ENCODE peak calls at places on chromosomes 4 and X, in four cellular contexts. One of them, this sample, is unnamed.

GRCh38 chr4:113781439-113782040 is 20.0 kb upstream of the CAMK2D start:
- DNase-seq in K562: no peak
- DNase-seq in HCT116: no peak
- DNase-seq in Panc1: no peak
- DNase-seq in this sample: no peak

GRCh38 chr4:141028024-141028529 is 105.2 kb downstream of the RNF150 start:
- DNase-seq in K562: no peak
- DNase-seq in HCT116: no peak
- DNase-seq in Panc1: no peak
- DNase-seq in this sample: no peak

GRCh38 chrX:133482345-133483041 is 67.2 kb upstream of the GPC4 start:
- DNase-seq in K562: no peak
- DNase-seq in HCT116: no peak
- DNase-seq in Panc1: no peak
- DNase-seq in this sample: no peak

GRCh38 chr4:159366966-159367365 is 264.1 kb downstream of the RAPGEF2 start:
- DNase-seq in K562: no peak
- DNase-seq in HCT116: no peak
- DNase-seq in Panc1: no peak
- DNase-seq in this sample: no peak

GRCh38 chr4:140497776-140498636 is at the start of gene MGAT4D:
- DNase-seq in K562: no peak
- DNase-seq in HCT116: no peak
- DNase-seq in Panc1: no peak
- DNase-seq in this sample: no peak

GRCh38 chrX:108036298-108036973 is 8.4 kb upstream of the VSIG1 start:
- DNase-seq in K562: peak
- DNase-seq in HCT116: no peak
- DNase-seq in Panc1: peak
- DNase-seq in this sample: no peak

GRCh38 chrX:46169808-46170207 is 375.4 kb downstream of the ZNF674 start:
- DNase-seq in K562: no peak
- DNase-seq in HCT116: no peak
- DNase-seq in Panc1: no peak
- DNase-seq in this sample: no peak

GRCh38 chr4:100494166-100494565 is 23.7 kb downstream of the EMCN start:
- DNase-seq in K562: no peak
- DNase-seq in HCT116: no peak
- DNase-seq in Panc1: no peak
- DNase-seq in this sample: no peak

GRCh38 chrX:11760958-11761357 is 2.9 kb downstream of the MSL3 start:
- DNase-seq in K562: no peak
- DNase-seq in HCT116: no peak
- DNase-seq in Panc1: no peak
- DNase-seq in this sample: no peak

GRCh38 chr4:121140712-121141111 is 23.4 kb downstream of the TNIP3 start:
- DNase-seq in K562: no peak
- DNase-seq in HCT116: no peak
- DNase-seq in Panc1: no peak
- DNase-seq in this sample: no peak

GRCh38 chr4:84901745-84902283 is 64.7 kb downstream of the WDFY3 start:
- DNase-seq in K562: no peak
- DNase-seq in HCT116: no peak
- DNase-seq in Panc1: no peak
- DNase-seq in this sample: no peak

GRCh38 chr4:79413032-79413431 is 5.0 kb upstream of the GK2 start:
- DNase-seq in K562: no peak
- DNase-seq in HCT116: no peak
- DNase-seq in Panc1: no peak
- DNase-seq in this sample: no peak

GRCh38 chr4:88765729-88766128 is 68.1 kb upstream of the NAP1L5 start:
- DNase-seq in K562: no peak
- DNase-seq in HCT116: no peak
- DNase-seq in Panc1: no peak
- DNase-seq in this sample: no peak

GRCh38 chrX:77446840-77447239 is 349 bp upstream of the FGF16 start:
- DNase-seq in K562: no peak
- DNase-seq in HCT116: no peak
- DNase-seq in Panc1: no peak
- DNase-seq in this sample: no peak

GRCh38 chr4:25919676-25920075 is 5.7 kb downstream of the SMIM20 start:
- DNase-seq in K562: peak
- DNase-seq in HCT116: no peak
- DNase-seq in Panc1: no peak
- DNase-seq in this sample: no peak

GRCh38 chr4:40283968-40284367 is 51.2 kb upstream of the CHRNA9 start:
- DNase-seq in K562: peak
- DNase-seq in HCT116: peak
- DNase-seq in Panc1: no peak
- DNase-seq in this sample: no peak

GRCh38 chr4:11597506-11597905 is 168.8 kb upstream of the HS3ST1 start:
- DNase-seq in K562: no peak
- DNase-seq in HCT116: no peak
- DNase-seq in Panc1: no peak
- DNase-seq in this sample: no peak

GRCh38 chr4:188197566-188197965 is 58.3 kb downstream of the TRIML1 start:
- DNase-seq in K562: no peak
- DNase-seq in HCT116: no peak
- DNase-seq in Panc1: no peak
- DNase-seq in this sample: no peak

GRCh38 chr4:131974730-131975129 is 1174.4 kb upstream of the PCDH10 start:
- DNase-seq in K562: no peak
- DNase-seq in HCT116: no peak
- DNase-seq in Panc1: no peak
- DNase-seq in this sample: no peak

GRCh38 chr4:186676531-186677158 is 47.0 kb downstream of the FAT1 start:
- DNase-seq in K562: no peak
- DNase-seq in HCT116: no peak
- DNase-seq in Panc1: no peak
- DNase-seq in this sample: no peak
- TF ChIP-seq POLR2AphosphoS5 in K562: no peak
- TF ChIP-seq POLR2AphosphoS5 in HCT116: no peak
- TF ChIP-seq POLR2AphosphoS5 in Panc1: peak
- TF ChIP-seq POLR2AphosphoS5 in this sample: no peak

DNA sequence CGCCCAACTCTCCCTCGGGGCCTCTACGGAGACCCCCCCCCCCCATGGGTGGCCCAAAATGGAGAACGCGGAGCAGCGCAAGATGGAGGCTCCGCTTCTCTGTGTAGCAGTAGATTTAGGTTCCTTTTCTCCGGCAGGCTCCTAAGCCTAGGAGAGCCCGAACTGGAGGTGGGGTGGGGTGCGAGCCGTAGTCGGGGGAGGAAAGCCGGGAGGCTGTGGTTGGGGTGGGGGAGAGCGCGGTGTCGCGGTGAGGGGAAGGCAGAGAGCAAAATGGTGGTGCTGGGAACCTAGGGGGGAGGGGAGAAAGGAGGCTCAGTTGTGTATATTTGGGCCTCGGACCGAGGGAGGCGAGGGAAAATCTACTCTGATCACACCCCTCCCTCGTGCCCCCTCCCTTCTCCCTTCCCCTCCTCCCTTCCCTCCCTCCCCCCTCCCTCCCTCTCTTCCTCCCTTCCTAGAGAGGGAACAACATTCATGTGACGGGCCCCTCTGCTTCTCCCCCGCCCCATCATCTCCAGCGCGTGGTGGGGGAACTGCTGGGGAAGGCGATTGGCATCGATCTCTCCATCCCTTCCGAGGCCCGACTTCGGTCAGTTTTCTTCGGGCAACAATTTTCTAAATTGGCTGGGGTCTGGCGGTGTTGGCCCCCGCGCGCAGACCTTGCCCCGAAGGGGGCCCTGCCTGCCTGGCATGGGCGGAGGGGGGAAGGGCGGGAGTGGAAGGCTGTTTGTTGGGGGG is at the start of gene STAG2:
- DNase-seq in K562: peak
- DNase-seq in HCT116: peak
- DNase-seq in Panc1: no peak
- DNase-seq in this sample: no peak
- TF ChIP-seq POLR2AphosphoS5 in K562: peak
- TF ChIP-seq POLR2AphosphoS5 in HCT116: peak
- TF ChIP-seq POLR2AphosphoS5 in Panc1: peak
- TF ChIP-seq POLR2AphosphoS5 in this sample: no peak

GRCh38 chr4:76607266-76607799 is 172.3 kb downstream of the SHROOM3 start:
- DNase-seq in K562: no peak
- DNase-seq in HCT116: no peak
- DNase-seq in Panc1: no peak
- DNase-seq in this sample: no peak
- TF ChIP-seq POLR2AphosphoS5 in K562: no peak
- TF ChIP-seq POLR2AphosphoS5 in HCT116: no peak
- TF ChIP-seq POLR2AphosphoS5 in Panc1: no peak
- TF ChIP-seq POLR2AphosphoS5 in this sample: no peak

DNA sequence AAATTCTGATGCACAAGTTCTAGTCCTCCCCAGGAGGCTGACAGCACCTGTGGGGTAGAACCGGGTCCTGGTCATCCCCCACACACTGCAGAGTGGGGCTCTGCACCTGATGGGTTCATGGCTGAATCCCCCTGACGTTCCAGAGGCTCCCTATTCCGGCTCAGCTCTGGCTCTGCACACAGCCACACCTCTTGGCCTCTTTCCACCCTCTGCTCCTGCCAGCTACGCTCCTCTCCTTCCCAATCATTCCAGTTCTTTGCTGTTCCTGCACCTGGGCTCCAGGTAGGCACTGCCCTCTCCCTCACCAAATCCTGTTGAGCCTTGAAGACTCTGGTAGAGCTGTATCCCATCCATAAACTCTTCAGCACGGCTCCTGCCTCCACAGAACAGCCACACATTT is 75.5 kb downstream of the GATB start:
- DNase-seq in K562: no peak
- DNase-seq in HCT116: no peak
- DNase-seq in Panc1: no peak
- DNase-seq in this sample: no peak
- TF ChIP-seq POLR2AphosphoS5 in K562: no peak
- TF ChIP-seq POLR2AphosphoS5 in HCT116: no peak
- TF ChIP-seq POLR2AphosphoS5 in Panc1: no peak
- TF ChIP-seq POLR2AphosphoS5 in this sample: no peak

GRCh38 chr4:169202143-169202699 is 68.5 kb downstream of the SH3RF1 start:
- DNase-seq in K562: no peak
- DNase-seq in HCT116: no peak
- DNase-seq in Panc1: no peak
- DNase-seq in this sample: no peak

GRCh38 chr4:169200361-169201030 is 70.3 kb downstream of the SH3RF1 start:
- DNase-seq in K562: no peak
- DNase-seq in HCT116: no peak
- DNase-seq in Panc1: no peak
- DNase-seq in this sample: no peak

GRCh38 chr4:169203891-169204290 is 66.9 kb downstream of the SH3RF1 start:
- DNase-seq in K562: no peak
- DNase-seq in HCT116: no peak
- DNase-seq in Panc1: no peak
- DNase-seq in this sample: no peak

GRCh38 chr4:169201144-169202124 is 69.3 kb downstream of the SH3RF1 start:
- DNase-seq in K562: no peak
- DNase-seq in HCT116: no peak
- DNase-seq in Panc1: no peak
- DNase-seq in this sample: no peak

GRCh38 chr4:169202878-169203277 is 67.9 kb downstream of the SH3RF1 start:
- DNase-seq in K562: no peak
- DNase-seq in HCT116: no peak
- DNase-seq in Panc1: no peak
- DNase-seq in this sample: no peak
- TF ChIP-seq POLR2AphosphoS5 in K562: no peak
- TF ChIP-seq POLR2AphosphoS5 in HCT116: no peak
- TF ChIP-seq POLR2AphosphoS5 in Panc1: no peak
- TF ChIP-seq POLR2AphosphoS5 in this sample: no peak

GRCh38 chrX:18887177-18887820 is 96.6 kb downstream of the PHKA2 start:
- DNase-seq in K562: no peak
- DNase-seq in HCT116: no peak
- DNase-seq in Panc1: no peak
- DNase-seq in this sample: no peak

GRCh38 chrX:18887821-18888205 is 96.1 kb downstream of the PHKA2 start:
- DNase-seq in K562: no peak
- DNase-seq in HCT116: no peak
- DNase-seq in Panc1: no peak
- DNase-seq in this sample: no peak

GRCh38 chrX:18885317-18886004 is 98.5 kb downstream of the PHKA2 start:
- DNase-seq in K562: no peak
- DNase-seq in HCT116: no peak
- DNase-seq in Panc1: no peak
- DNase-seq in this sample: no peak

GRCh38 chrX:18886005-18886343 is 97.9 kb downstream of the PHKA2 start:
- DNase-seq in K562: no peak
- DNase-seq in HCT116: no peak
- DNase-seq in Panc1: no peak
- DNase-seq in this sample: no peak

GRCh38 chrX:18886344-18887161 is 97.4 kb downstream of the PHKA2 start:
- DNase-seq in K562: peak
- DNase-seq in HCT116: peak
- DNase-seq in Panc1: peak
- DNase-seq in this sample: no peak
- TF ChIP-seq POLR2AphosphoS5 in K562: no peak
- TF ChIP-seq POLR2AphosphoS5 in HCT116: peak
- TF ChIP-seq POLR2AphosphoS5 in Panc1: no peak
- TF ChIP-seq POLR2AphosphoS5 in this sample: no peak

This sample was measured in vagina.